ENCODE peak calls at places on chromosomes 1 and 21, in four cellular contexts. A is H1, Q is IMR-90, S is trophoblast cell. Y is an unnamed sample.

GRCh38 chr1:183872406-183872805 is 67.5 kb downstream of the RGL1 start:
- DNase-seq in A (no peak), Q (peak), S (no peak), Y (no peak)

GRCh38 chr1:228867951-228868730 is 132.9 kb downstream of the RHOU start:
- DNase-seq in S (no peak), A (peak), Q (no peak), Y (peak)

GRCh38 chr1:45545019-45545493 is 5.6 kb upstream of the AKR1A1 start:
- DNase-seq in Q (no peak), S (peak), A (no peak), Y (no peak)

GRCh38 chr21:26554365-26554764 is 18.7 kb downstream of the CYYR1 start:
- DNase-seq in S (no peak), Q (no peak), A (no peak), Y (no peak)

GRCh38 chr1:36735939-36736730 is 253.4 kb upstream of the CSF3R start:
- DNase-seq in S (no peak), Q (no peak), A (no peak), Y (no peak)

GRCh38 chr1:88519156-88519555 is 164.9 kb upstream of the PKN2 start:
- DNase-seq in S (no peak), Q (peak), A (no peak), Y (no peak)

GRCh38 chr1:157110003-157110402 is 10.4 kb upstream of the ETV3L start:
- DNase-seq in Q (no peak), S (no peak), A (no peak), Y (no peak)

GRCh38 chr1:14726606-14727005 is 128.1 kb downstream of the KAZN start:
- DNase-seq in S (no peak), A (no peak), Q (no peak), Y (peak)

GRCh38 chr21:16597768-16598167 is 868.0 kb downstream of the USP25 start:
- DNase-seq in Q (no peak), A (no peak), S (no peak), Y (no peak)

DNA sequence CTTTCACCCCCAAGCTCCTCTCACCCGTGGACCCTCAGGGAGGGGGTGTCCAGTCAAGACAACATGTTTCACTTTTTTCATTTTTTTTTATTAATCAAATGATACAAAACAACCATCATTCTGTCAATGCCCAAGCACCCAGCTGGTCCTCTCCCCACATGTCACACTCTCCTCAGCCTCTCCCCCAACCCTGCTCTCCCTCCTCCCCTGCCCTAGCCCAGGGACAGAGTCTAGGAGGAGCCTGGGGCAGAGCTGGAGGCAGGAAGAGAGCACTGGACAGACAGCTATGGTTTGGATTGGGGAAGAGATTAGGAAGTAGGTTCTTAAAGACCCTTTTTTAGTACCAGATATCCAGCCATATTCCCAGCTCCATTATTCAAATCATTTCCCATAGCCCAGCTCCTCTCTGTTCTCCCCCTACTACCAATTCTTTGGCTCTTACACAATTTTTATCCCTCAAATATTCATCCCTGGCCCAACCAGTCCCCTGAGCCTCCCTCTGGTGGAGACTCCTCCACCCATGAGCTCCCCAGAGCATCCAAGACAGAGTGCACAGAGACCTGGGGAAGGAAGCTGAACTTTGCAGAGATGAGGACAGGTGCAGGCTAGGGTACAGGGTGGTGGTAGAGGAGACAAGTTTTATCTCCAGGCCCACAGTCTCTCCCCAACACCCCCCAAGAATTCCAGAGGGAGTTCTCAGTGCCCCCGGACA is 1.4 kb upstream of the S100A16 start:
- DNase-seq in S (no peak), Q (no peak), A (no peak), Y (no peak)
- H2AK5ac ChIP-seq in S (no peak), Q (no peak), A (no peak), Y (no peak)

GRCh38 chr21:34810786-34811185 is 142.0 kb downstream of the CLIC6 start:
- DNase-seq in Q (no peak), S (no peak), A (no peak), Y (no peak)

GRCh38 chr21:34807146-34807880 is 138.5 kb downstream of the CLIC6 start:
- DNase-seq in S (peak), A (no peak), Q (peak), Y (no peak)

GRCh38 chr21:34807881-34808568 is 139.2 kb downstream of the CLIC6 start:
- DNase-seq in S (peak), Q (peak), A (no peak), Y (no peak)

GRCh38 chr21:34809822-34810221 is 141.0 kb downstream of the CLIC6 start:
- DNase-seq in A (no peak), S (no peak), Q (no peak), Y (no peak)

DNA sequence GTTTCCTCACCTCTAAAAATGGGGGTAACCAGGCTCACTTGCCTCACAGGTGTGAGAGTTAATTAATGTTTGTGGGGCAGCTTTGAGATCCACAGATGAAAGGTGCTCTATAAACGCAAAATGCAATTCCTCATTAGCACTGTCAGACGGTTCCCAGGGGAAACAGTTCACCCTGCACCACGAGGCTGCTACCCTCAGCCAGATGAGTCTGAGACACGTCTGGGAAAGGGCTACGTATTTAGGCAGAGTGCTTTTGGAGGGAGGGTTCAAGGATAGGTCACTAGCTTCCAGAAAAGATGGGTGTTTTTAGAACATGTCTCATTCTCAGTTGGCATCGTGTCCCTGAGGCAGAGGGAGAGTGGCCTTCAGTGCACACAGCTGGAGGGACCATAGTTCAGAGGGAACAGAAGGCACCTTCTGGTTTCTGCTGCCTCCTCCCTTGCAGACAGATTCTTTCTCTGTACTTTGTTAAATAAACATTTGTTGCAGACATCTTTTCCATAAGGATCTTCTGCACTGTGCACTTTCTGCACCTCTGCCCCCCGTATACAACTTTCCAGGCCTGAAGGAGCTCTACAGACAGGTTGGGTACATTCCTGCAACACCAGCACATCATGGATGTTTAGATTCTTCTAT is 139.9 kb downstream of the CLIC6 start:
- DNase-seq in A (no peak), S (no peak), Q (peak), Y (no peak)
- H3K9ac ChIP-seq in A (no peak), S (no peak), Q (peak), Y (no peak)

GRCh38 chr1:185934476-185935189 is 200.4 kb downstream of the HMCN1 start:
- DNase-seq in A (no peak), S (no peak), Q (peak), Y (no peak)
- H3K27ac ChIP-seq in A (no peak), S (no peak), Q (no peak), Y (no peak)

GRCh38 chr1:63874278-63874880 is 100.6 kb downstream of the ROR1 start:
- DNase-seq in Q (peak), A (no peak), S (no peak), Y (no peak)

GRCh38 chr1:63873751-63874150 is 99.9 kb downstream of the ROR1 start:
- DNase-seq in Q (peak), S (peak), A (no peak), Y (no peak)

GRCh38 chr1:63877021-63877767 is 103.4 kb downstream of the ROR1 start:
- DNase-seq in S (no peak), Q (no peak), A (no peak), Y (no peak)

GRCh38 chr1:63878914-63879313 is 105.1 kb downstream of the ROR1 start:
- DNase-seq in A (no peak), S (no peak), Q (peak), Y (no peak)

DNA sequence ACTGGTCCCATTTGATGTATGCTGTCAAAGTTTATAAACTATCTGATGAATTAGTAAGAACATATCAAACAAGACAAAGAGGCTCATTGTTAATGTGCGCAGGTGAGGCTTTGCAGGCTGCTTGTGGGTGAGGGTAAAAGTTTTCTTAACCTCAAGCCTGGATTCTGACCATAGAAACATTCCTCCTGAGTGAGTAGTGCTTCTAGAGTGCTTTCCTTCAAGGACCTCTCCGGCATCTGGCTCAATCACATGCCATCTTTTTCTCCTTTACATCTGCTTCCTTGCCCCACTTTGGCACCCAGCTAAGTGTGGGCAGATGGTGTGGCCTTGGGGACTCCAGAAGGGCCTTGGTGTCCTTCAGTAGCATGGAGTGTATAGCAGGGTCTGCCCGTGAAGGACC is 104.0 kb downstream of the ROR1 start:
- DNase-seq in A (no peak), Q (peak), S (peak), Y (no peak)
- H2AK5ac ChIP-seq in A (peak), Q (peak), S (no peak), Y (no peak)

GRCh38 chr1:42480921-42481320 is 17.8 kb downstream of the CCDC30 start:
- DNase-seq in Q (no peak), A (no peak), S (peak), Y (no peak)
- H3K9ac ChIP-seq in Q (no peak), A (no peak), S (no peak), Y (no peak)

Y was measured in H9.